ENCODE peak calls at places on chromosomes 13 and 19, in four cellular contexts. V is adrenal gland, Y is lower leg skin, G is neural crest cell. X is an unnamed sample.

GRCh38 chr13:113082198-113083021 is 23.2 kb upstream of the F7 start:
- DNase-seq in V (no peak), Y (no peak), G (no peak), X (no peak)

GRCh38 chr19:40682431-40682964 is 8.0 kb downstream of the NUMBL start:
- DNase-seq in V (no peak), Y (no peak), G (no peak), X (no peak)

GRCh38 chr13:19959141-19959830 is 759 bp downstream of the ZMYM2 start:
- DNase-seq in V (peak), Y (peak), G (peak), X (peak)

GRCh38 chr13:71661921-71662320 is 205.1 kb downstream of the DACH1 start:
- DNase-seq in V (no peak), Y (no peak), G (no peak), X (no peak)

GRCh38 chr13:31200636-31200970 is 828 bp downstream of the B3GLCT start:
- DNase-seq in V (peak), Y (peak), G (peak), X (no peak)

GRCh38 chr13:60329221-60329983 is 67.6 kb upstream of the TDRD3 start:
- DNase-seq in V (peak), Y (no peak), G (peak), X (no peak)

GRCh38 chr13:37656247-37656940 is 57.8 kb upstream of the POSTN start:
- DNase-seq in V (no peak), Y (no peak), G (no peak), X (no peak)

GRCh38 chr13:75437582-75438318 is 44.2 kb downstream of the TBC1D4 start:
- DNase-seq in V (no peak), Y (no peak), G (no peak), X (no peak)

GRCh38 chr13:98984983-98985382 is 7.1 kb upstream of the DOCK9 start:
- DNase-seq in V (no peak), Y (no peak), G (no peak), X (no peak)

GRCh38 chr19:56367829-56368711 is 25.3 kb downstream of the ZNF582 start:
- DNase-seq in V (peak), Y (peak), G (peak), X (peak)

GRCh38 chr19:44752123-44752815 is 3.8 kb downstream of the BCL3 start:
- DNase-seq in V (no peak), Y (no peak), G (no peak), X (no peak)

GRCh38 chr13:25691654-25692053 is 319.9 kb downstream of the ATP8A2 start:
- DNase-seq in V (no peak), Y (no peak), G (no peak), X (no peak)

GRCh38 chr13:107864543-107865460 is 350.5 kb downstream of the LIG4 start:
- DNase-seq in V (no peak), Y (no peak), G (peak), X (no peak)

GRCh38 chr13:54709546-54709945 is 1680.9 kb downstream of the OLFM4 start:
- DNase-seq in V (no peak), Y (no peak), G (no peak), X (no peak)

GRCh38 chr19:51127755-51128154 is 3.0 kb downstream of the SIGLEC9 start:
- DNase-seq in V (no peak), Y (peak), G (no peak), X (peak)

GRCh38 chr13:73625562-73626339 is 508.5 kb downstream of the KLF12 start:
- DNase-seq in V (no peak), Y (no peak), G (no peak), X (no peak)

GRCh38 chr13:74573654-74574053 is 439.4 kb upstream of the KLF12 start:
- DNase-seq in V (peak), Y (no peak), G (no peak), X (no peak)

GRCh38 chr13:41973247-41973741 is 12.4 kb upstream of the VWA8 start:
- DNase-seq in V (no peak), Y (no peak), G (no peak), X (no peak)

GRCh38 chr13:113074876-113075275 is 30.7 kb upstream of the F7 start:
- DNase-seq in V (no peak), Y (no peak), G (no peak), X (no peak)

GRCh38 chr19:32061304-32061703 is 284.1 kb upstream of the ZNF507 start:
- DNase-seq in V (no peak), Y (no peak), G (no peak), X (no peak)

GRCh38 chr19:16025108-16026101 is 50.9 kb upstream of the TPM4 start:
- DNase-seq in V (peak), Y (no peak), G (no peak), X (no peak)

GRCh38 chr19:41637484-41637883 is 10.6 kb upstream of the CEACAM4 start:
- DNase-seq in V (no peak), Y (no peak), G (no peak), X (peak)

GRCh38 chr13:86080340-86080995 is 281.2 kb upstream of the SLITRK6 start:
- DNase-seq in V (no peak), Y (no peak), G (no peak), X (no peak)

GRCh38 chr19:51727349-51727880 is 3.6 kb upstream of the HAS1 start:
- DNase-seq in V (no peak), Y (no peak), G (no peak), X (no peak)

GRCh38 chr19:42311612-42312160 is 1.4 kb upstream of the TMEM145 start:
- DNase-seq in V (no peak), Y (no peak), G (no peak), X (no peak)

GRCh38 chr19:43476606-43477005 is 11.2 kb upstream of the LYPD3 start:
- DNase-seq in V (no peak), Y (no peak), G (no peak), X (no peak)

GRCh38 chr13:32639502-32640105 is 53.4 kb downstream of the PDS5B start:
- DNase-seq in V (peak), Y (peak), G (peak), X (no peak)

GRCh38 chr19:23055501-23055900 is 52.5 kb upstream of the ZNF728 start:
- DNase-seq in V (no peak), Y (no peak), G (no peak), X (no peak)

GRCh38 chr13:81031996-81032395 is 691.1 kb upstream of the SPRY2 start:
- DNase-seq in V (no peak), Y (no peak), G (no peak), X (no peak)

GRCh38 chr13:94595943-94596574 is at the start of gene TGDS:
- DNase-seq in V (peak), Y (peak), G (peak), X (peak)
- TF ChIP-seq CTCF in V (no peak), Y (no peak), G (peak), X (no peak)

GRCh38 chr19:33226550-33227241 is 1.0 kb upstream of the SLC7A10 start:
- DNase-seq in V (no peak), Y (no peak), G (no peak), X (no peak)
- TF ChIP-seq CTCF in V (no peak), Y (no peak), G (peak), X (no peak)

GRCh38 chr13:27338816-27339215 is 68.2 kb downstream of the RASL11A start:
- DNase-seq in V (no peak), Y (no peak), G (no peak), X (no peak)
- TF ChIP-seq CTCF in V (no peak), Y (no peak), G (no peak), X (no peak)

DNA sequence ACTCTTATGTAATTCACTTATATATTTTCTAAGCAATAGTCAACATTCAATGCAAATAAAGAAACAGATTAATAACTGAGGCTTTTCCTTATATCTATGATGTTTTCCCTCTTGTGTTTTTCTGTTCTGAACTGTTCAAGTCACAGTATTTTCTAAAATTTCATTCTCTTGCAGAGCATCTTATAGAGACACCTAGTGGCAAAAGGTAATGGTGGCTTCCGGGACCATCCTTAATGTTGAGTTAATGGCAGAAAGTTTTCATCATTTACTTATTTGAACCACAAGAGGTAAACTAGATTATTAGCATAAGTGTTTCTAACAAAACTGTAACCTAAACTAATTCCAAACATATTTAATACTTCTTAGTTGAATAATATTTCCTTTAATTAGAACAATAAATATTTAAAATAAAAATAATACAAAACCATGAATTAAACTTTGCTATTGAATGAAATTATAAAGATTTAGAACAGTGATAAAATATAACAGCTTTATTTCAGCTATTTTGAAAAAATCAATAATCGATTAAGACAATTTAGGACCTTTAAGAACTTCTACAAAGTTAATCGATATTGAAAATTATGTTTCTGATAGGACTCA is 1.7 kb upstream of the SLITRK5 start:
- DNase-seq in V (no peak), Y (no peak), G (no peak), X (no peak)
- TF ChIP-seq CTCF in V (no peak), Y (no peak), G (peak), X (peak)

GRCh38 chr19:6754653-6755463 is 12.4 kb downstream of the SH2D3A start:
- DNase-seq in V (no peak), Y (no peak), G (no peak), X (no peak)

GRCh38 chr19:6751189-6751588 is 11.7 kb downstream of the TRIP10 start:
- DNase-seq in V (no peak), Y (no peak), G (no peak), X (no peak)

GRCh38 chr19:6754136-6754535 is 13.1 kb downstream of the SH2D3A start:
- DNase-seq in V (no peak), Y (no peak), G (no peak), X (no peak)

GRCh38 chr19:6752257-6753177 is 13.0 kb downstream of the TRIP10 start:
- DNase-seq in V (no peak), Y (no peak), G (no peak), X (no peak)

DNA sequence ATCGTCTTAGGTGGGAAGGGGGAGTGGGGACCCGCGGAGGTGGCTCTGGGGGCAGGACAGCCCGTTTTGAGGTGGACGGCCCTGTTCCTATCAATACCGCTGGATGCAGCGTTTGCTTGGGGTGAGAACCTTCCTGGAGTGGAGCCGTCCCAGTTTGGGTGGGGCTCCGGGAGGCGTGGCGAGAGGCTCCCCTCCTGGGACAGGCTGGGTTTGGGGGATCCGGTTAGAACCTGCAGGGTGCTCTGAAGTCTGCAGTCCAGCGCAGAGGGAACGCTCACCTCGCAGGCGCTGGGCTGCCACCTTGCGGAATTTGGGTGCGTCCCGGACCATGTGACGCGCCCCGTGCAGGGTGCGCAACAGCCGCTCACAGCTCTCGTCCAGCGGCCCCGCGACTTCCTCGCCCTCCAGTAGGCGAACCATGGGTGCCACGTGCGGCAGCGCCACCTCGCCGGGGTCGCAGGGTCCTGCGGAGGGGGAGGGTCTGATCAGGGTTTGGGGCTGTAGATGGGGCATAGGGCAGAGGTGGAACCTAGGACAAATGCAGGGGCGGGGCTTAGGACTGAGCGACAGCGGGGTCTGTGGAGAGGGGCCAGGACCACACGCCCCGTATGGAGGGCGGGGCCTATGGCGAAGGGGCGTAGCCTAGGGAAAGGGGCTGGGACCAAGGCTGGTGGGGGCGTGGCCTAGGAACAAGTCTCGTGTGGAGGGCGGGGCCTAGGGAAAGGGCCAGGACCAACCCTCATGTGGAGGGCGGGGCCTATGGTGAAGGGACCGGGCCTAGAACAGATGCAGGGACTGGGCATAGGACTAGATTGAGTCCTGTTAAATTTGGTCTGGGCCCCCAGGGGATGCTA is 13.8 kb downstream of the SH2D3A start:
- DNase-seq in V (peak), Y (peak), G (peak), X (peak)
- TF ChIP-seq CTCF in V (peak), Y (no peak), G (peak), X (peak)

GRCh38 chr19:6739390-6739883 is at the start of gene TRIP10:
- DNase-seq in V (peak), Y (peak), G (peak), X (no peak)

GRCh38 chr19:6736917-6737283 is 480 bp downstream of the GPR108 start:
- DNase-seq in V (peak), Y (no peak), G (no peak), X (no peak)

GRCh38 chr19:6738726-6739389 is 622 bp upstream of the TRIP10 start:
- DNase-seq in V (peak), Y (peak), G (no peak), X (no peak)

GRCh38 chr19:6737284-6737872 is at the start of gene GPR108:
- DNase-seq in V (peak), Y (peak), G (peak), X (peak)

DNA sequence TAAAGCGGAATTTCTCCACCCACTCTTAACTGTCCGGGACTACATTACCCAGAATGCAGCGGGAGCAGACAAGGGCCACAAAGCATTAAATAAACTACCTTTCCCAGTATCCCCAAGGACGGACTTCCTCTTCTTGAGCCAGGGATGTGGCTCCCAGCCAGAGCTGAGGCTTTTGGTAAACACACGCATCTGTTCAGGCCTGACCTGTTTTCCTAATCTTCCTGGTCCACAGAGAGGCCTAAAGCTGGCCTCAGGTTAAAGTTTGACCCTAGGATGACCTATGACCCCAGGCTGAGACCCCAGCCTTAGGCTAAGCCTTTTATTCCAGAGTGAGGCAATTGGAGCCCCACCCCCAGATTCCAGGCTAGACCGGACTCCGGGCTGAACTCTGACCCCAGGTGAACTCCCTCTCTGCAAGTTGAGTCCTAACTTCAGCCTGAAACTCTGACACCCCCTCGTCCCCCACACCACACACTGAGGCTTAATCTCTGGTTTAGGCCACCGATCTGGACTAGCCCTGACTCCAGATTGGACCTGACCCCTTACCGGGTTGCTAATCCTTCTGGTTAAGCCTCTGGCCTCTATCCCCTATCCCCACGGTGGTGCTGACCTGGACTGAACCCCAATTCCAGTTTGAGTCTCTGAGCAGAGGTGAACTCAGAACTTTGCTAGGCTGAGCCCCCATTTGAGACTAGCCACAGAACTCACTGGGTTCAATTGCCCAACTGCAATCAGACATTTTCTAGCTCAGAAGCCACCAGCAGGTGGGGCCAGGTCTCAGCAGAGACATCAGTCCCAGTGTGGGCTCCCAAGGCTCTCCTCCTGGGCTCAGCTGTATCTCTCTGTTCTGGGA is 719 bp upstream of the GPR108 start:
- DNase-seq in V (peak), Y (peak), G (peak), X (no peak)
- TF ChIP-seq CTCF in V (peak), Y (no peak), G (peak), X (peak)

X was measured in CD14-positive monocyte.